ENCODE peak calls at places on chromosomes 2 and 18, in ten cellular contexts. T is suprapubic skin, L is IMR-90, Q is heart left ventricle, R is uterus, J is K562, E is endothelial cell of umbilical vein, D is transverse colon, A is tibial nerve, K is upper lobe of left lung. Z is an unnamed sample.

GRCh38 chr2:45412754-45413379 is 198.2 kb downstream of the SRBD1 start:
- DNase-seq in T (no peak), L (peak), Q (no peak), R (no peak), J (no peak), E (peak), D (no peak), A (no peak), K (no peak), Z (no peak)

GRCh38 chr2:233791151-233791882 is 13.2 kb downstream of the MROH2A start:
- DNase-seq in T (no peak), L (no peak), Q (no peak), R (no peak), J (no peak), E (no peak), D (no peak), A (no peak), K (no peak), Z (no peak)

GRCh38 chr18:23784811-23785245 is 95.6 kb downstream of the LAMA3 start:
- DNase-seq in T (no peak), L (peak), Q (no peak), R (no peak), J (no peak), E (peak), D (peak), A (no peak), K (no peak), Z (no peak)

GRCh38 chr18:7681261-7681660 is 114.1 kb downstream of the PTPRM start:
- DNase-seq in T (no peak), L (no peak), Q (no peak), R (no peak), J (no peak), E (no peak), D (no peak), A (no peak), K (no peak), Z (no peak)

GRCh38 chr18:35582899-35583558 is 1.5 kb downstream of the GALNT1 start:
- DNase-seq in T (no peak), L (peak), Q (no peak), R (no peak), J (peak), E (peak), D (no peak), A (no peak), K (no peak), Z (no peak)

GRCh38 chr2:67566958-67567635 is 170.0 kb downstream of the ETAA1 start:
- DNase-seq in T (no peak), L (peak), Q (no peak), R (no peak), J (no peak), E (no peak), D (no peak), A (no peak), K (no peak), Z (no peak)

GRCh38 chr2:113877651-113878594 is 12.0 kb upstream of the ACTR3 start:
- DNase-seq in T (no peak), L (peak), Q (no peak), R (no peak), J (peak), E (peak), D (no peak), A (no peak), K (no peak), Z (no peak)

GRCh38 chr2:98505311-98505808 is 60.7 kb downstream of the INPP4A start:
- DNase-seq in T (no peak), L (no peak), Q (peak), R (no peak), J (no peak), E (peak), D (peak), A (no peak), K (peak), Z (peak)

GRCh38 chr2:227871375-227871788 is at the start of gene DAW1:
- DNase-seq in T (no peak), L (peak), Q (peak), R (no peak), J (peak), E (peak), D (peak), A (no peak), K (peak), Z (peak)

GRCh38 chr2:175097297-175097696 is 70.7 kb downstream of the ATF2 start:
- DNase-seq in T (no peak), L (peak), Q (no peak), R (no peak), J (no peak), E (no peak), D (no peak), A (no peak), K (no peak), Z (no peak)

GRCh38 chr2:10097352-10098148 is 17.3 kb upstream of the CYS1 start:
- DNase-seq in T (no peak), L (peak), Q (peak), R (peak), J (peak), E (peak), D (peak), A (peak), K (peak), Z (peak)

GRCh38 chr18:54089749-54090459 is 134.6 kb downstream of the MBD2 start:
- DNase-seq in T (no peak), L (no peak), Q (no peak), R (no peak), J (no peak), E (no peak), D (no peak), A (no peak), K (no peak), Z (no peak)

GRCh38 chr2:42055573-42056514 is 8.0 kb downstream of the PKDCC start:
- DNase-seq in T (no peak), L (no peak), Q (no peak), R (peak), J (no peak), E (no peak), D (peak), A (no peak), K (no peak), Z (peak)

GRCh38 chr2:133812826-133813617 is 244.8 kb upstream of the NCKAP5 start:
- DNase-seq in T (no peak), L (peak), Q (no peak), R (no peak), J (no peak), E (peak), D (no peak), A (no peak), K (no peak), Z (no peak)

GRCh38 chr2:134137182-134137595 is 116.7 kb upstream of the MGAT5 start:
- DNase-seq in T (no peak), L (peak), Q (no peak), R (no peak), J (no peak), E (peak), D (no peak), A (no peak), K (peak), Z (peak)

GRCh38 chr2:97870396-97870843 is 125.3 kb downstream of the TMEM131 start:
- DNase-seq in T (no peak), L (peak), Q (no peak), R (no peak), J (peak), E (peak), D (no peak), A (no peak), K (peak), Z (no peak)

GRCh38 chr2:73987109-73987947 is 2.6 kb downstream of the TET3 start:
- DNase-seq in T (no peak), L (peak), Q (peak), R (no peak), J (peak), E (peak), D (peak), A (no peak), K (peak), Z (peak)

GRCh38 chr18:77249583-77250500 is at the start of gene GALR1:
- DNase-seq in T (no peak), L (no peak), Q (no peak), R (no peak), J (no peak), E (no peak), D (no peak), A (no peak), K (no peak), Z (no peak)

GRCh38 chr2:10042301-10043161 is 819 bp upstream of the KLF11 start:
- DNase-seq in T (peak), L (peak), Q (peak), R (peak), J (peak), E (peak), D (peak), A (peak), K (peak), Z (peak)

GRCh38 chr2:216777637-216778273 is 82.1 kb downstream of the TNP1 start:
- DNase-seq in T (no peak), L (peak), Q (no peak), R (no peak), J (peak), E (peak), D (no peak), A (no peak), K (no peak), Z (peak)

GRCh38 chr2:48205137-48205798 is 299.0 kb upstream of the FBXO11 start:
- DNase-seq in T (no peak), L (peak), Q (no peak), R (no peak), J (peak), E (no peak), D (no peak), A (no peak), K (no peak), Z (no peak)

GRCh38 chr2:110220193-110220564 is 7.8 kb upstream of the MTLN start:
- DNase-seq in T (no peak), L (no peak), Q (no peak), R (no peak), J (no peak), E (no peak), D (no peak), A (no peak), K (no peak), Z (no peak)

GRCh38 chr2:57479994-57480393 is 566.6 kb upstream of the VRK2 start:
- DNase-seq in T (no peak), L (no peak), Q (no peak), R (no peak), J (no peak), E (no peak), D (no peak), A (no peak), K (no peak), Z (no peak)

GRCh38 chr2:197254776-197255521 is 55.6 kb downstream of the ANKRD44 start:
- DNase-seq in T (no peak), L (no peak), Q (no peak), R (no peak), J (no peak), E (no peak), D (no peak), A (no peak), K (no peak), Z (no peak)

GRCh38 chr2:168254158-168254935 is 7.0 kb upstream of the STK39 start:
- DNase-seq in T (no peak), L (peak), Q (no peak), R (no peak), J (no peak), E (no peak), D (no peak), A (no peak), K (no peak), Z (no peak)

GRCh38 chr2:195648780-195649179 is 8.2 kb upstream of the SLC39A10 start:
- DNase-seq in T (no peak), L (no peak), Q (no peak), R (no peak), J (no peak), E (no peak), D (no peak), A (no peak), K (no peak), Z (no peak)

GRCh38 chr18:8413751-8414150 is 195.5 kb upstream of the RAB12 start:
- DNase-seq in T (no peak), L (no peak), Q (no peak), R (no peak), J (no peak), E (no peak), D (no peak), A (no peak), K (no peak), Z (no peak)

GRCh38 chr2:216234106-216234505 is 125.0 kb downstream of the XRCC5 start:
- DNase-seq in T (no peak), L (no peak), Q (no peak), R (no peak), J (no peak), E (no peak), D (no peak), A (no peak), K (no peak), Z (no peak)

GRCh38 chr2:65396348-65397026 is 35.9 kb downstream of the SPRED2 start:
- DNase-seq in T (no peak), L (peak), Q (no peak), R (no peak), J (no peak), E (no peak), D (peak), A (no peak), K (peak), Z (no peak)

GRCh38 chr2:15808221-15808574 is 132.2 kb upstream of the MYCN start:
- DNase-seq in T (no peak), L (no peak), Q (no peak), R (no peak), J (peak), E (no peak), D (no peak), A (no peak), K (no peak), Z (no peak)

GRCh38 chr2:127610561-127610960 is 35.4 kb upstream of the GPR17 start:
- DNase-seq in T (peak), L (no peak), Q (no peak), R (no peak), J (no peak), E (no peak), D (peak), A (no peak), K (peak), Z (no peak)

GRCh38 chr2:33267745-33268144 is 208.7 kb upstream of the RASGRP3 start:
- DNase-seq in T (no peak), L (peak), Q (no peak), R (no peak), J (no peak), E (peak), D (no peak), A (no peak), K (no peak), Z (no peak)

DNA sequence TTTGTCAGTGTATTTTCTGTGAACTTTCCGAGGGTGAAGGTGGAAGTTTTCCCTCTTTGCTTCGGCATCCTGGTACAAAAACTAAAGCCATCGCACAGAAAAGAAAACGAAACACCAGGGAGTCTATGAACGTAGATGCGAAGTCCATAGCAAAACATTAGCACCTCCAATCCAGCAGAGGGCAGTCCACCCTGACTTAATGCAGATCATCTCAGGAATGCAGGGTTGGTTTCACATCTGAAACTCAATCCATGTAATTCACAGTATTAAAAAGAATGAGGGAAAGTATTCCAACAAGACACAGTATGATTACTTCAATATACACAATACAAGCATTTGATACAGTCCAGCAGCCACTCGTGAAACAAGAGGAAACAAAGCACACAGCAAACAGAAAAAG is 70.8 kb downstream of the RTP5 start:
- DNase-seq in T (no peak), L (no peak), Q (no peak), R (no peak), J (peak), E (no peak), D (no peak), A (no peak), K (no peak), Z (no peak)
- TF ChIP-seq CTCF in T (no peak), L (no peak), Q (no peak), R (no peak), J (peak), E (peak), D (no peak), A (no peak), K (no peak), Z (no peak)

GRCh38 chr2:218567797-218568189 is 358 bp downstream of the USP37 start:
- DNase-seq in T (no peak), L (no peak), Q (no peak), R (no peak), J (no peak), E (no peak), D (no peak), A (no peak), K (no peak), Z (no peak)

GRCh38 chr2:218568190-218569037 is at the start of the genes CNOT9 and USP37:
- DNase-seq in T (peak), L (peak), Q (peak), R (peak), J (peak), E (peak), D (peak), A (peak), K (peak), Z (peak)

GRCh38 chr2:218570850-218571249 is 2.2 kb downstream of the CNOT9 start:
- DNase-seq in T (no peak), L (peak), Q (no peak), R (no peak), J (no peak), E (peak), D (no peak), A (no peak), K (no peak), Z (no peak)

GRCh38 chr2:218569661-218570500 is 1.2 kb downstream of the CNOT9 start:
- DNase-seq in T (no peak), L (peak), Q (no peak), R (no peak), J (peak), E (peak), D (peak), A (no peak), K (peak), Z (peak)

DNA sequence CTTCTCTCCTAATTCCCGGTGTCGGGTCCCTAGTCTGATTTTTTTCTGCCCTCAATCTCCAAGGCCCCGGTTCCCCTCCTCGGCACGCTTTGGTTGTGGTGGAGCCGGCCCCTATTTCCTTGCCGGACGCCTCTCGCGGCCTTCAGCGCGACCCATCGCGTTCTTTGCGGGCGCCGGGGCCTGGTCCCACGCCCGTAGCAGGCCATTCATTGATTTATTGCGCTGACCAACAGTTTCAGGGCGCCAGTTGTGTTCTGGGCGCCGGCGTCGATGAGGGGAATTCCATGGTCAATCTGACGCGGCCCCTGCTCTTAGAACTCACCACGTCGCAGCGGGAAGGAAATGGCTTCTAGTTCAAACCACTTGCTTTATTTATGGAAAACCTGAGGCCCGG is 396 bp downstream of the CNOT9 start:
- DNase-seq in T (peak), L (peak), Q (no peak), R (peak), J (peak), E (peak), D (peak), A (peak), K (peak), Z (peak)
- TF ChIP-seq POLR2A in T (no peak), L (no peak), Q (no peak), R (no peak), J (peak), E (no peak), D (no peak), A (no peak), K (no peak), Z (peak)

GRCh38 chr2:235113854-235114253 is 162.0 kb downstream of the SH3BP4 start:
- DNase-seq in T (no peak), L (no peak), Q (no peak), R (no peak), J (no peak), E (no peak), D (no peak), A (no peak), K (no peak), Z (no peak)

GRCh38 chr2:235112365-235112764 is 160.5 kb downstream of the SH3BP4 start:
- DNase-seq in T (no peak), L (no peak), Q (no peak), R (no peak), J (no peak), E (no peak), D (no peak), A (no peak), K (no peak), Z (no peak)

DNA sequence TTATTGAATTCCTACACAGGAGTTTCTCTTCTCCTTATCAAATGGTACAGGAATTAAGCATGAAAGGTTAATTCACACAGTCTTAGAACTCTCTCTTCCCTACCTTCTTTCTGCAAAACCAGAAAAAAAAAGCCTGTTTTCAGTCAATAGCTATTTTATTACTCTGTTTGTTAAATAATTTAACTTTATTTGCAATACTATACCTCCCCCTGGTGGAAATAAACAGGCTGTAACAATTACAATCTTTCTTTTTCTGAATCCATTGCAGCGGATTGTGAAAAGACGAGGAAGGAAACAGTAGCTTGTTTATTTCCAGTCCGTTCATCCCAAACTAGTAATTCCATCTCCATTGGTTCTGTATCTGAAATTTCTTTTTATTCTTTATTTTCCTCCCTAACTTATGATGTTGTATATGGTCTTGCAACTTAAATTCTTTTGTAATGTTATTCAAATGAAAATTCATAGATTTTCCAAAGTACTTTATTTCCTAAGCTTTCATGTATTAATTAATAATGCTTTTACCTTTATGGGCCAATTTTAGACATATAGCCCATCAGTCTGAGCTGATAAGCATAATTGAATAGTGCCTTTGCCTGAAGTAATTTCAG is 165.2 kb downstream of the SH3BP4 start:
- DNase-seq in T (no peak), L (peak), Q (no peak), R (no peak), J (peak), E (peak), D (no peak), A (no peak), K (no peak), Z (no peak)
- TF ChIP-seq CTCF in T (peak), L (peak), Q (peak), R (peak), J (peak), E (peak), D (peak), A (peak), K (peak), Z (peak)

GRCh38 chr2:231172020-231172419 is 26.4 kb upstream of the ARMC9 start:
- DNase-seq in T (no peak), L (no peak), Q (no peak), R (peak), J (no peak), E (no peak), D (no peak), A (no peak), K (no peak), Z (no peak)

GRCh38 chr2:231170058-231170457 is 28.4 kb upstream of the ARMC9 start:
- DNase-seq in T (no peak), L (peak), Q (no peak), R (no peak), J (no peak), E (no peak), D (no peak), A (no peak), K (no peak), Z (no peak)

GRCh38 chr2:231169475-231169874 is 29.0 kb upstream of the ARMC9 start:
- DNase-seq in T (no peak), L (no peak), Q (no peak), R (no peak), J (no peak), E (peak), D (no peak), A (no peak), K (no peak), Z (no peak)

GRCh38 chr2:231168460-231169139 is 29.8 kb upstream of the ARMC9 start:
- DNase-seq in T (no peak), L (no peak), Q (no peak), R (no peak), J (no peak), E (peak), D (no peak), A (no peak), K (no peak), Z (no peak)

GRCh38 chr2:231167745-231168459 is 30.5 kb upstream of the ARMC9 start:
- DNase-seq in T (no peak), L (peak), Q (no peak), R (no peak), J (no peak), E (peak), D (no peak), A (no peak), K (no peak), Z (no peak)
- TF ChIP-seq POLR2A in T (no peak), L (no peak), Q (no peak), R (no peak), J (no peak), E (peak), D (no peak), A (no peak), K (no peak), Z (no peak)

GRCh38 chr18:64099244-64099643 is 49.6 kb downstream of the LINC00305 start:
- DNase-seq in T (no peak), L (no peak), Q (no peak), R (no peak), J (no peak), E (no peak), D (no peak), A (no peak), K (no peak), Z (no peak)

GRCh38 chr18:64100136-64100922 is 48.6 kb downstream of the LINC00305 start:
- DNase-seq in T (no peak), L (no peak), Q (no peak), R (no peak), J (no peak), E (no peak), D (no peak), A (no peak), K (no peak), Z (no peak)

GRCh38 chr18:64103979-64104378 is 44.9 kb downstream of the LINC00305 start:
- DNase-seq in T (no peak), L (no peak), Q (no peak), R (no peak), J (no peak), E (no peak), D (no peak), A (no peak), K (no peak), Z (no peak)
- TF ChIP-seq CTCF in T (no peak), L (no peak), Q (no peak), R (no peak), J (peak), E (no peak), D (peak), A (no peak), K (no peak), Z (no peak)

Z was measured in body of pancreas.